ENCODE peak calls at places on chromosomes 12 and 14, in five cellular contexts. R, I, U, J and Y are unnamed samples.

GRCh38 chr12:109719123-109720022 is 5.7 kb downstream of the FAM222A start:
- DNase-seq in R (no peak), J (no peak), I (no peak), U (no peak), Y (no peak)

GRCh38 chr12:69910739-69911138 is 85.7 kb downstream of the MYRFL start:
- DNase-seq in U (no peak), R (no peak), I (no peak), J (peak; percentile 40), Y (no peak)

GRCh38 chr12:132946507-132946820 is 9.6 kb downstream of the ZNF605 start:
- DNase-seq in I (no peak), J (no peak), U (no peak), R (no peak), Y (no peak)

GRCh38 chr12:67069451-67070306 is 199.5 kb upstream of the CAND1 start:
- DNase-seq in R (no peak), J (peak; percentile 44), I (no peak), U (peak; percentile 48), Y (no peak)

GRCh38 chr12:79370021-79370420 is 320.7 kb downstream of the PAWR start:
- DNase-seq in I (no peak), R (no peak), J (no peak), U (no peak), Y (no peak)

GRCh38 chr14:74583689-74584434 is 28.2 kb downstream of the LTBP2 start:
- DNase-seq in I (no peak), R (no peak), J (no peak), U (no peak), Y (peak; percentile 73)

GRCh38 chr14:58297412-58297761 is 968 bp upstream of the ARID4A start:
- DNase-seq in R (no peak), I (no peak), U (no peak), J (no peak), Y (no peak)

GRCh38 chr14:50339178-50339804 is 27.2 kb downstream of the DMAC2L start:
- DNase-seq in U (no peak), R (no peak), J (peak; percentile 21), I (no peak), Y (no peak)

GRCh38 chr12:127280393-127281275 is 986.3 kb upstream of the TMEM132C start:
- DNase-seq in U (peak; percentile 51), R (peak; percentile 12), J (peak; percentile 43), I (no peak), Y (no peak)

GRCh38 chr14:36517242-36518030 is 2.6 kb downstream of the NKX2-1 start:
- DNase-seq in I (no peak), U (no peak), J (no peak), R (no peak), Y (no peak)

GRCh38 chr12:131370791-131371579 is 339.9 kb upstream of the SFSWAP start:
- DNase-seq in R (no peak), U (no peak), I (no peak), J (no peak), Y (no peak)

GRCh38 chr14:42994001-42994736 is 1387.5 kb downstream of the LRFN5 start:
- DNase-seq in U (no peak), R (no peak), J (no peak), I (no peak), Y (peak; percentile 59)

GRCh38 chr14:101535232-101535631 is 26.1 kb upstream of the DIO3 start:
- DNase-seq in J (no peak), I (no peak), R (no peak), U (no peak), Y (no peak)

GRCh38 chr14:72516936-72517408 is 376.9 kb downstream of the DPF3 start:
- DNase-seq in R (peak; percentile 50), U (peak; percentile 77), J (peak; percentile 62), I (peak; percentile 74), Y (peak; percentile 15)

GRCh38 chr14:89256273-89256672 is 160.8 kb downstream of the FOXN3 start:
- DNase-seq in U (no peak), J (no peak), I (no peak), R (no peak), Y (no peak)

GRCh38 chr12:117192057-117192456 is 1.8 kb upstream of the FBXO21 start:
- DNase-seq in I (no peak), J (peak; percentile 3), U (no peak), R (no peak), Y (no peak)

GRCh38 chr14:91843437-91843836 is 23.9 kb downstream of the TC2N start:
- DNase-seq in R (no peak), U (no peak), J (no peak), I (no peak), Y (no peak)

GRCh38 chr12:52677671-52678070 is 2.5 kb downstream of the KRT1 start:
- DNase-seq in U (no peak), R (no peak), J (no peak), I (no peak), Y (no peak)

GRCh38 chr14:50560929-50561280 is 960 bp downstream of the ATL1 start:
- DNase-seq in I (no peak), R (no peak), J (peak; percentile 21), U (peak; percentile 74), Y (no peak)

GRCh38 chr12:123040106-123040505 is 59.6 kb downstream of the ARL6IP4 start:
- DNase-seq in J (no peak), R (no peak), U (no peak), I (no peak), Y (no peak)